ENCODE peak calls at places on chromosomes 1 and 21, in five cellular contexts. B is spleen; J is progenitor cell of endocrine pancreas; L is CD4-positive, alpha-beta T cell; N is HCT116. Y is an unnamed sample.
A peak's percentile ranks its signal among the peaks of the same experiment; 100 is the strongest.

GRCh38 chr1:117699953-117700352 is 94.1 kb downstream of the TENT5C start:
- DNase-seq in N (no peak), B (no peak), L (no peak), J (no peak), Y (no peak)

GRCh38 chr1:202123336-202123813 is 658 bp downstream of the GPR37L1 start:
- DNase-seq in B (no peak), N (no peak), L (no peak), J (no peak), Y (no peak)

GRCh38 chr1:20600156-20600555 is 11.3 kb downstream of the CDA start:
- DNase-seq in L (no peak), N (no peak), J (no peak), B (no peak), Y (no peak)

GRCh38 chr1:110196917-110197782 is 13.0 kb upstream of the KCNC4 start:
- DNase-seq in J (peak; percentile 42), B (peak; percentile 83), N (peak; percentile 38), L (peak; percentile 31), Y (no peak)

GRCh38 chr1:173868266-173869107 is at the start of gene ZBTB37:
- DNase-seq in J (peak; percentile 97), N (peak; percentile 79), L (peak; percentile 84), B (peak; percentile 97), Y (peak; percentile 27)

GRCh38 chr1:36514501-36514900 is 31.8 kb upstream of the CSF3R start:
- DNase-seq in N (no peak), J (no peak), B (no peak), L (no peak), Y (no peak)

GRCh38 chr21:45142469-45142868 is 68.1 kb downstream of the ADARB1 start:
- DNase-seq in N (no peak), J (no peak), L (no peak), B (no peak), Y (peak; percentile 52)

GRCh38 chr1:56439610-56440264 is 139.6 kb downstream of the PLPP3 start:
- DNase-seq in L (no peak), N (no peak), B (no peak), J (no peak), Y (no peak)

GRCh38 chr1:27862671-27863551 is 9.4 kb upstream of the THEMIS2 start:
- DNase-seq in L (no peak), B (no peak), N (no peak), J (no peak), Y (peak; percentile 96)

GRCh38 chr1:162676087-162676486 is 43.8 kb downstream of the DDR2 start:
- DNase-seq in N (no peak), L (no peak), J (no peak), B (no peak), Y (no peak)

DNA sequence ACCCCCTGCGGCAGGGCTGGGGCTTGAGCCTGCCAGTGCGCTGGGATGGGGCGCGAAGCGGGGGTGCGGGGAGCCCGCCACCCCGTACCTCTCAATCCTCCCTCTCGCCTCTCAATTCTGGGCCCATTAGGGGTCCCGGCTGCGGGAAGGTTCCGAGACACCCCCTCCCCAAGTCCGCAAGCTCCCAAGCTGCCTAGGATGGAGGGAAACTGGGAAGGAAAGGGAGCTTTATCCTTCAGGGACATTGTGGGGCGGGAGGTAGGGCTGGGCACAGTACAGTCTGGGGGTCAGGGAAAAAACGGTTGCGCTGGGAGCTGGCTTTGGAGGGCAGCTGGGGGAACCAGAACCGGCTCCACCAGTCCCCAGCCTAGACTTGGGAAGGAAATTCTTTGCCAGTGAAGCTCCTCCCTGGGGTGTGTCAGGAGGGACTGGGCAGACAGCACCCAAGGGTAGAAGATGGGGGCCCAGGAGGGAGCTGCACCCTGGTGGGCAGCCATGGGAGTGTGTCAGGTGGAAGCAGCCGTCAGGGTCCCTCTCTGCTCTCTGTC is 904 bp downstream of the GJB3 start:
- DNase-seq in N (no peak), B (no peak), J (no peak), L (no peak), Y (no peak)
- TF ChIP-seq CTCF in N (no peak), B (no peak), J (peak; percentile 31), L (no peak), Y (no peak)

GRCh38 chr1:181319903-181320302 is 163.4 kb upstream of the CACNA1E start:
- DNase-seq in B (no peak), J (no peak), L (no peak), N (no peak), Y (no peak)
- TF ChIP-seq CTCF in B (no peak), J (no peak), L (no peak), N (no peak), Y (no peak)

DNA sequence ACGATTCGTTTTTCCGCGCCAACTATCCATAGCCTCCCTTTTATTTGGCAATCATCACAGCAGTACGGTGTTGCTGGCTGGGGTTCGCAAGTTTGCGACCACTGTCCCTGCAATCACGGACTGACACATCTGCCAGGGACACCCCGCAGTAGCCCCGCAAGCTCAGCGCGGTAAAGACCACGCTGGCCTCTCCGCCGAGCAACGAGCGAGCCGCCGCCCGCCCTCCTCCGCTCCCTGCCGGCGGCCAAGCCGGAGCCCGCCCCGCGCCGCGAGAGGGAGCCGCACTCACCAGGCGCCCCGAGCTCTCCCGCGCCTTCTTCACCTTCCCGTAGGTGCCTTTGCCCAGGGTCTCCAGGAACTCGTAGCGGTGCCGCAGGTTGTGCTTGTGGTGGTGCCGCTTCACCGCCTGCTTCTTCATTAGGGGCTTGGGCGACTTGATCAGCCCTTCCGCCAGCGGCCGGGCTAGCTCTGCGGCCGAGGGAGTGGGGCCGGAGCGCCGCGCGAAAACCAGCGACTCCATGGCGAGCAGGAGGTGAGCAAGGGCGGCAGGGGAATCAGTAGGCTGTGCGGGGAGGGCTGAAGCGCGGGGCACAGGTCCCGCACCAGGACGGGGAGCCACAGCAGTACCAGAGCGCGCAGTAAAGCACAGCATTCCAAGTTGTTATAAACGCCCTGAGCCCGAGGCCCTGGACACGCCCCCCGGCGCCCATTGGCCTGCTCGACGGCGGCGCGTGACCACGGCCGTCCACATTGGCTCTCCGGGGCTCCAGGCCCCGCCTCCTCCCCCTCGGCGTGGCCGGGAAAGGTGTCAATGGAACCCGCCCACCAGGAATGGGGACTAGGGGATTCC is at the start of gene NUAK2:
- DNase-seq in N (peak; percentile 80), J (peak; percentile 87), L (peak; percentile 68), B (peak; percentile 98), Y (no peak)
- TF ChIP-seq CTCF in N (no peak), J (peak; percentile 47), L (peak; percentile 44), B (peak; percentile 41), Y (peak; percentile 19)

GRCh38 chr1:238954865-238955264 is 431.5 kb upstream of the CHRM3 start:
- DNase-seq in J (no peak), L (no peak), N (no peak), B (no peak), Y (no peak)

GRCh38 chr1:238950786-238951185 is 435.6 kb upstream of the CHRM3 start:
- DNase-seq in J (no peak), N (no peak), B (no peak), L (no peak), Y (no peak)

GRCh38 chr1:238955934-238956333 is 430.4 kb upstream of the CHRM3 start:
- DNase-seq in B (no peak), L (no peak), J (no peak), N (no peak), Y (no peak)

GRCh38 chr1:238953448-238953847 is 432.9 kb upstream of the CHRM3 start:
- DNase-seq in L (no peak), B (no peak), J (no peak), N (no peak), Y (no peak)

DNA sequence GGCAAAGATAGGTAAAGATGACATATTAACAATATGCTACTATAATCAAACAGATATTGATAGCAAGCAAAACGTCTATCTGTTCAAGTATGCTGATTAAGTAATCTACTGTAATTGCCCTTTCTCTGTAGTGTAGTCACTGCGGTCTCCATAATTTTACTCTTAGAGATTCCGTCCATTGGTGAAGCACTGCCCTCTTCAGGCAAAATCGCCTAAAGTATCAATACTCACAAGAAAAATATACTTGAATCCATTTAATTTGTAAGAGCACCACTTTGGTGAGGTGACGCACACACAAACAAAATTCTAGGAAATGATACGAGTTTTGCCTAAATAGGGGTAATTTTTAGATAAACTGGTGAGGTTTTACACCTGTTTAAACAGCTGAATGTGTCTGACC is 434.6 kb upstream of the CHRM3 start:
- DNase-seq in B (no peak), J (no peak), N (no peak), L (no peak), Y (no peak)
- TF ChIP-seq CTCF in B (no peak), J (peak; percentile 58), N (no peak), L (no peak), Y (no peak)

DNA sequence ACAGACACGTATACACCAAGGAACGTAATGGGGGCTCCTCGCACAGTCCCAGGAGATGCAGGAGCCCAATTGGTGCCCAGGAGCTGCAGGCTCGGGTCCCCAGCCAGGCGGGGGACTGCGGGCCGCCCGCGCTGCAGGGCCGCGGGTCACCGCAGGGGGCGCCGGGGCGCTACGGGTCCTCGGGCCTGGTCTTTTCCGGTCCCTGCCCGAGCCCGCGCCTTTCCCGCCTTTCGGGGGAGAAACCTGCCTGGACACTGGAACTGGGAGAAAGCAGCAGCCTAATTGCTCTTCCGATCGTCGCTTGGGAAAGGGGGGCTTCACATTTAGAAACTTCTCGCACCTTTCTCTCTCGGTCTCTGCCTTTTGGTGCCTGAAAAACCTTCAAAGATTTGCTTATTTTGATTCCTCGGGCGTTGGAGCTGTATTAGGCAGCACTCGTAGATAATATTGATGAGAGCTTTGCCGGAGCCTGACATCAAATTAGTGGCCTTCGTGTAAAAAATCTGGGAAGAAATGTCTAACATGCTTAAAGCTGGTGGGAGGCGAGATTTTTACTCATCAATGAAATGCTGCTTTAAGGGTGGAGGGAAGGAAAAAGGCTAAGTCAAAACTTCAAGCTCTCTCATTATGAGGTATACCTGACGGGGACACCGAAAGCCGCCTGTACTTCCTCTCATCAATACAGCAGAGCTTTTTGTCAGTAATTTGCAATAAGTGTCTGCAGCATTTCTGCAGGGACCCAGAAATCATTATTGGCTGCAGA is 12.6 kb upstream of the BARHL2 start:
- DNase-seq in J (no peak), N (no peak), L (no peak), B (no peak), Y (no peak)
- TF ChIP-seq CTCF in J (peak; percentile 83), N (no peak), L (peak; percentile 34), B (peak; percentile 46), Y (no peak)

GRCh38 chr1:12052997-12053686 is 10.0 kb upstream of the TNFRSF8 start:
- DNase-seq in L (no peak), N (no peak), J (no peak), B (peak; percentile 65), Y (no peak)

GRCh38 chr1:12051361-12051760 is 11.7 kb upstream of the TNFRSF8 start:
- DNase-seq in L (no peak), N (no peak), J (no peak), B (no peak), Y (no peak)

GRCh38 chr1:12049625-12050024 is 13.5 kb upstream of the TNFRSF8 start:
- DNase-seq in L (no peak), J (no peak), B (no peak), N (no peak), Y (no peak)

GRCh38 chr1:12053752-12054548 is 9.2 kb upstream of the TNFRSF8 start:
- DNase-seq in L (no peak), B (no peak), N (no peak), J (no peak), Y (no peak)

DNA sequence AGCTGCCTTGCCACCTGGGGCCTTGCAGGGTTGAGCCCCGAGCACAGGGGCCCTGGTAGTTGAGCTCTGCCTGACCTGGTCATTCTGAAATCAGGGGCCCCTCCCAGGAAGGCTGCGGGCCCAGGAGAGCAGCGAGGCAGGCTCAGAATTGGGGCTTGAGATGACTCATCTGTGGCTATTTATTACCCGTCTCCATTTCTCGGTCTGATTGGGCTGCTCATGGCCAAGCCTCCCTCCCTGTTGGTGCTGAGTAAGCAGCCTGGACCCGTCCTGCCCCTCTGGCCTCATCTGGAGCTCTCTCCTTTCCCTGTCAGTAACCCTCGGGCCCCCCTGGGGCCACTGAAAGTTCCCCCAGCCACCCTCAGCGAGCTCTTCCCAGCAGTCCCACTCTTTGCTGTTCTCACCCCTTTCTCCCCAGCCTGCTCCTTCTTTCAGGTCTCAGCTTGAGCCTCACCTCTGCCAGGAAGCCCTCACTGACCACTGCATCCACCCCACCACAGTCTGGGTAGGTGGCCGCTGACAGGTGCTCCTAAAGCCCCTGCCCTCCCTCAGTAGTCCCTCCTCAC is 11.0 kb upstream of the TNFRSF8 start:
- DNase-seq in N (peak; percentile 65), B (no peak), J (no peak), L (no peak), Y (peak; percentile 52)
- TF ChIP-seq CTCF in N (no peak), B (no peak), J (no peak), L (no peak), Y (no peak)